ENCODE peak calls at places on chromosome 17, in eight cellular contexts. One of them, this sample, is unnamed.

GRCh38 chr17:31595076-31595475 is 203.6 kb downstream of the RAB11FIP4 start:
- DNase-seq in hepatocyte: no peak
- DNase-seq in epithelial cell of esophagus: peak; percentile 84
- DNase-seq in left ventricle myocardium inferior: no peak
- DNase-seq in stomach: no peak
- DNase-seq in choroid plexus epithelial cell: peak; percentile 41
- DNase-seq in K562: no peak
- DNase-seq in lower leg skin: no peak
- DNase-seq in this sample: no peak

GRCh38 chr17:13865650-13866049 is 203.7 kb upstream of the COX10 start:
- DNase-seq in hepatocyte: no peak
- DNase-seq in epithelial cell of esophagus: no peak
- DNase-seq in left ventricle myocardium inferior: no peak
- DNase-seq in stomach: no peak
- DNase-seq in choroid plexus epithelial cell: no peak
- DNase-seq in K562: no peak
- DNase-seq in lower leg skin: no peak
- DNase-seq in this sample: no peak

GRCh38 chr17:39962642-39963220 is at the start of gene GSDMA:
- DNase-seq in hepatocyte: no peak
- DNase-seq in epithelial cell of esophagus: no peak
- DNase-seq in left ventricle myocardium inferior: no peak
- DNase-seq in stomach: no peak
- DNase-seq in choroid plexus epithelial cell: no peak
- DNase-seq in K562: no peak
- DNase-seq in lower leg skin: no peak
- DNase-seq in this sample: no peak

GRCh38 chr17:1312261-1312870 is 32.9 kb downstream of the TRARG1 start:
- DNase-seq in hepatocyte: peak; percentile 58
- DNase-seq in epithelial cell of esophagus: no peak
- DNase-seq in left ventricle myocardium inferior: no peak
- DNase-seq in stomach: no peak
- DNase-seq in choroid plexus epithelial cell: peak; percentile 31
- DNase-seq in K562: peak; percentile 55
- DNase-seq in lower leg skin: no peak
- DNase-seq in this sample: no peak

GRCh38 chr17:61221597-61222471 is 177.8 kb upstream of the TBX2 start:
- DNase-seq in hepatocyte: no peak
- DNase-seq in epithelial cell of esophagus: no peak
- DNase-seq in left ventricle myocardium inferior: no peak
- DNase-seq in stomach: no peak
- DNase-seq in choroid plexus epithelial cell: peak; percentile 69
- DNase-seq in K562: no peak
- DNase-seq in lower leg skin: no peak
- DNase-seq in this sample: no peak

GRCh38 chr17:10616502-10617119 is 40.5 kb downstream of the MYH3 start:
- DNase-seq in hepatocyte: peak; percentile 83
- DNase-seq in epithelial cell of esophagus: peak; percentile 81
- DNase-seq in left ventricle myocardium inferior: peak; percentile 69
- DNase-seq in stomach: peak; percentile 85
- DNase-seq in choroid plexus epithelial cell: peak; percentile 78
- DNase-seq in K562: peak; percentile 75
- DNase-seq in lower leg skin: peak; percentile 78
- DNase-seq in this sample: peak; percentile 63

GRCh38 chr17:75845058-75845711 is 981 bp upstream of the UNC13D start:
- DNase-seq in hepatocyte: peak; percentile 85
- DNase-seq in epithelial cell of esophagus: peak; percentile 85
- DNase-seq in left ventricle myocardium inferior: peak; percentile 83
- DNase-seq in stomach: peak; percentile 93
- DNase-seq in choroid plexus epithelial cell: peak; percentile 71
- DNase-seq in K562: peak; percentile 98
- DNase-seq in lower leg skin: peak; percentile 83
- DNase-seq in this sample: peak; percentile 62

GRCh38 chr17:34974179-34974578 is 6.1 kb upstream of the LIG3 start:
- DNase-seq in hepatocyte: no peak
- DNase-seq in epithelial cell of esophagus: no peak
- DNase-seq in left ventricle myocardium inferior: no peak
- DNase-seq in stomach: no peak
- DNase-seq in choroid plexus epithelial cell: no peak
- DNase-seq in K562: no peak
- DNase-seq in lower leg skin: no peak
- DNase-seq in this sample: no peak

GRCh38 chr17:31858647-31859486 is at the start of gene COPRS:
- DNase-seq in hepatocyte: peak; percentile 95
- DNase-seq in epithelial cell of esophagus: peak; percentile 87
- DNase-seq in left ventricle myocardium inferior: peak; percentile 93
- DNase-seq in stomach: peak; percentile 91
- DNase-seq in choroid plexus epithelial cell: peak; percentile 90
- DNase-seq in K562: peak; percentile 89
- DNase-seq in lower leg skin: peak; percentile 75
- DNase-seq in this sample: peak; percentile 75

GRCh38 chr17:46948544-46948943 is 25.6 kb downstream of the GOSR2 start:
- DNase-seq in hepatocyte: no peak
- DNase-seq in epithelial cell of esophagus: no peak
- DNase-seq in left ventricle myocardium inferior: no peak
- DNase-seq in stomach: no peak
- DNase-seq in choroid plexus epithelial cell: no peak
- DNase-seq in K562: no peak
- DNase-seq in lower leg skin: no peak
- DNase-seq in this sample: no peak
- TF ChIP-seq CTCF in hepatocyte: no peak
- TF ChIP-seq CTCF in epithelial cell of esophagus: no peak
- TF ChIP-seq CTCF in left ventricle myocardium inferior: no peak
- TF ChIP-seq CTCF in stomach: no peak
- TF ChIP-seq CTCF in choroid plexus epithelial cell: no peak
- TF ChIP-seq CTCF in K562: no peak
- TF ChIP-seq CTCF in lower leg skin: no peak
- TF ChIP-seq CTCF in this sample: no peak

DNA sequence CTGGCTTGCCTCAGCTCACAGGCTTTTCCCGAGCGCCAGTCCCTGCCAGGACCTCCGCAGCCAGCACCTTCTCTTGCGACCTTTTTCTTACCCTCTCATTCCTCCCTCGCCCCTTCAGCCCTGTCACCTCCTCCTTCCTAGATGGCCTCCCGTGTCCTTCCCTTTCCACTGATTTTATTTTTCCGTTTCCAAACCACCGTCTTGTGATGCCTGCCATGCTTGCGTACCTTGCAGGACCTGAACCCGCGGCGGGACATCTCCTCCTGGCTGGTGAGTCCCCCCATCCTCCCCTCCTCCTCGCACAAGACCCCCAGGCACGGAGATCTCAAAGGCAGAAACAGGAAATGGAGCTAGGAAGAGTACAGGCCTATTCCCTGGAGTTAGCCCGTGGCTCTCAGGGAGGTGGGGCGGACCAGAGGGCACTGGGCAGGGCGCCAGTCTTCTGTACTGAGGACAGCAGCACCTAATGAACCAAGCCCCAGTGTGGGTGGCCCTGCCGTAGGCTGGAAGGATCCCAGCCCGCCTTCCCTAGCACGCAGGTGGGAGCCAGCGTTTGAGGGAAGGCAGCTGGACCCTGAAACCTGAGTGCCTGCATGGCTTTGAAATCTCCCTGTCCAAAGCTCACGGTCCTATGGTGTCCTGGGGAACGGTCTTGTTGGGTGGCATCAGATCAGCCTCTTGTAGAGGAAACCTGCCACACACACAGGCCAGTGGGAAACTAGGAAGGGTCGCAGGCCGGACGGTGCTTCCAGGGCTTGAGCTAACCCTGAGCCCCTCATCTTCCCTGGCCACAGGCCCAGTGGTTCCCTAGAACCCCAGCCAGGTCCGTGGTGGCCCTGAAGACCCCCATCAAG is 612 bp downstream of the CISD3 start:
- DNase-seq in hepatocyte: peak; percentile 87
- DNase-seq in epithelial cell of esophagus: peak; percentile 39
- DNase-seq in left ventricle myocardium inferior: peak; percentile 84
- DNase-seq in stomach: peak; percentile 95
- DNase-seq in choroid plexus epithelial cell: peak; percentile 52
- DNase-seq in K562: peak; percentile 46
- DNase-seq in lower leg skin: no peak
- DNase-seq in this sample: no peak
- TF ChIP-seq CTCF in hepatocyte: no peak
- TF ChIP-seq CTCF in epithelial cell of esophagus: no peak
- TF ChIP-seq CTCF in left ventricle myocardium inferior: no peak
- TF ChIP-seq CTCF in stomach: no peak
- TF ChIP-seq CTCF in choroid plexus epithelial cell: no peak
- TF ChIP-seq CTCF in K562: no peak
- TF ChIP-seq CTCF in lower leg skin: no peak
- TF ChIP-seq CTCF in this sample: no peak

DNA sequence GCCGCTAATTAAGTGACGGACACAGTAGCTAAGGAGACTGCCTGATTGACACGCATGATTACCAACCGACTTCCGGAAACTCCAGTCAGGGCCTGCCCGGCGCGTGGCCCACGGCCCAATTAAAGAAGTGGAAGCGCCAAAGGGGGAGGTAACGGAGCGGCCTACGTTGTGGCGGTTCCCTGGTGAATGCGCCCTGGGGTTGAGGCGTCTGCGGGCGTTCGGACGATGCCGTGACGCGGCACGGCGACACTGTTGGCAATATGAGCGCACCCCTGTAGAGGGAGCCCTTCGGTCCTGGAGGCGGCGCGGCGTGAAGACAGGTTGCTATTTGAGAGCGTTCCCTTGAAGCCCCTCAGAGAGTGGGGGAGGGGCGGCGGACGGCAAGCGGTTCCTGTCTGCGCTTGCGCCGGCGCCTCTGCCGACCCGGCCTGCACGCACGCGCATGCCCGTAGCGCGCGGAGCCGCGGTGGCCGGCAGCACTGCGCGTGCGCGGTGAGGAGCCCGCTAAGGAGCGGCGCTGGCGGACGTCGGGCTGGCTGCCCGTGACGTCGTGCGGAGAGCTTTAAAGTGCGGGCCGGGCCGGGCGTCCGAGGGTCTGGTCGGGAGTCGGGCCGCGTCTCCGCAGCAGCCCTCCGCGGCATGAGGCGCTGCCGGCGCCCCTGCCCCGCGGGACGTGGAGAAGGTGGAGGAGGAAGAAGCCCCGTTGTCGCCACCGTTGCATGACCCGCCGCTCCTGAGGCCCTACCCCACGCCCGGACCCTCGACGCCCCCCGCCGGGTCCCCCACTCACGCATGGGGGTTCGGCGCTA is at the start of gene ALKBH5:
- DNase-seq in hepatocyte: peak; percentile 99
- DNase-seq in epithelial cell of esophagus: peak; percentile 100
- DNase-seq in left ventricle myocardium inferior: peak; percentile 96
- DNase-seq in stomach: peak; percentile 98
- DNase-seq in choroid plexus epithelial cell: peak; percentile 100
- DNase-seq in K562: peak; percentile 97
- DNase-seq in lower leg skin: peak; percentile 98
- DNase-seq in this sample: peak; percentile 99
- TF ChIP-seq CTCF in hepatocyte: peak; percentile 33
- TF ChIP-seq CTCF in epithelial cell of esophagus: no peak
- TF ChIP-seq CTCF in left ventricle myocardium inferior: peak; percentile 42
- TF ChIP-seq CTCF in stomach: no peak
- TF ChIP-seq CTCF in choroid plexus epithelial cell: peak; percentile 34
- TF ChIP-seq CTCF in K562: peak; percentile 21
- TF ChIP-seq CTCF in lower leg skin: no peak
- TF ChIP-seq CTCF in this sample: peak; percentile 42

GRCh38 chr17:64015447-64015846 is 5.0 kb downstream of the ICAM2 start:
- DNase-seq in hepatocyte: no peak
- DNase-seq in epithelial cell of esophagus: no peak
- DNase-seq in left ventricle myocardium inferior: no peak
- DNase-seq in stomach: no peak
- DNase-seq in choroid plexus epithelial cell: no peak
- DNase-seq in K562: no peak
- DNase-seq in lower leg skin: no peak
- DNase-seq in this sample: no peak

GRCh38 chr17:64016974-64017373 is 3.5 kb downstream of the ICAM2 start:
- DNase-seq in hepatocyte: no peak
- DNase-seq in epithelial cell of esophagus: no peak
- DNase-seq in left ventricle myocardium inferior: no peak
- DNase-seq in stomach: no peak
- DNase-seq in choroid plexus epithelial cell: no peak
- DNase-seq in K562: no peak
- DNase-seq in lower leg skin: no peak
- DNase-seq in this sample: no peak

GRCh38 chr17:64017381-64017980 is 3.0 kb downstream of the ICAM2 start:
- DNase-seq in hepatocyte: no peak
- DNase-seq in epithelial cell of esophagus: no peak
- DNase-seq in left ventricle myocardium inferior: no peak
- DNase-seq in stomach: no peak
- DNase-seq in choroid plexus epithelial cell: no peak
- DNase-seq in K562: no peak
- DNase-seq in lower leg skin: no peak
- DNase-seq in this sample: no peak

GRCh38 chr17:64019486-64020067 is 856 bp downstream of the ICAM2 start:
- DNase-seq in hepatocyte: no peak
- DNase-seq in epithelial cell of esophagus: no peak
- DNase-seq in left ventricle myocardium inferior: no peak
- DNase-seq in stomach: no peak
- DNase-seq in choroid plexus epithelial cell: no peak
- DNase-seq in K562: no peak
- DNase-seq in lower leg skin: no peak
- DNase-seq in this sample: no peak

DNA sequence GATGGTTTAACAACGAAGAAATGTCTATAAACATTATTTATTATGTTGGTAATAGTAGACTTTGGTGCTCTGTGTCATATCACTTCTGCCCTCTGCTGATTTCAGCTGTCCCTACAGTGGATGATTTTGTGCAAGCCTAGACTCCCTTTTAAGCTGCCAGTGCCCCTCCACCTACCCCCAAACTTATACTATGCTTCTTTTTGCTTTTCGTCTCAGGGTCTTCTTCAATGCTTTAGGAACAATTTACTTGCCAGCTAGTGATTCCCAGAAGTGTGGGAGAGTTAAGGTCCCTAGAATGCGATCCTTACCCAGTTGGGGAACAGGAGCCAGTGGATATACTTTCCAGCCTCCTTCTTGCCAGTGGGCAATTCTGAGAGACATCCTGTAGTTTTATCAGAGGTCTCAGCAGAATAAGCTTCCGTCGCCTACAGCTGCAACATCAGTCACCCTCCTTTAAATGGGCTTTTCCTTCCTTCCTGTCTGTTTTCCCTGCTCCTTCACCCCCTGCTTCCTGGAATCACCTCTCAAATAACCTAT is 4.1 kb downstream of the ICAM2 start:
- DNase-seq in hepatocyte: no peak
- DNase-seq in epithelial cell of esophagus: no peak
- DNase-seq in left ventricle myocardium inferior: no peak
- DNase-seq in stomach: no peak
- DNase-seq in choroid plexus epithelial cell: no peak
- DNase-seq in K562: no peak
- DNase-seq in lower leg skin: no peak
- DNase-seq in this sample: no peak
- TF ChIP-seq CTCF in hepatocyte: no peak
- TF ChIP-seq CTCF in epithelial cell of esophagus: peak; percentile 16
- TF ChIP-seq CTCF in left ventricle myocardium inferior: peak; percentile 34
- TF ChIP-seq CTCF in stomach: no peak
- TF ChIP-seq CTCF in choroid plexus epithelial cell: peak; percentile 41
- TF ChIP-seq CTCF in K562: peak; percentile 27
- TF ChIP-seq CTCF in lower leg skin: no peak
- TF ChIP-seq CTCF in this sample: no peak